ENCODE peak calls at places on chromosomes 1 and 21, in seven cellular contexts. C, R, Y, O, X, U and Z are unnamed samples.

GRCh38 chr1:18693256-18694098 is 62.8 kb downstream of the PAX7 start:
- DNase-seq in C (no peak), R (no peak), Y (no peak), O (no peak), X (no peak), U (no peak), Z (no peak)

GRCh38 chr1:53678507-53678906 is 60.5 kb downstream of the GLIS1 start:
- DNase-seq in C (no peak), R (no peak), Y (no peak), O (no peak), X (no peak), U (no peak), Z (no peak)

GRCh38 chr1:5886541-5887435 is 105.4 kb downstream of the NPHP4 start:
- DNase-seq in C (no peak), R (no peak), Y (no peak), O (no peak), X (no peak), U (no peak), Z (no peak)

GRCh38 chr1:62144238-62144831 is 50.3 kb upstream of the L1TD1 start:
- DNase-seq in C (peak), R (peak), Y (no peak), O (no peak), X (no peak), U (peak), Z (peak)

GRCh38 chr1:66048011-66048410 is 255.3 kb downstream of the PDE4B start:
- DNase-seq in C (no peak), R (no peak), Y (no peak), O (no peak), X (no peak), U (no peak), Z (no peak)

GRCh38 chr1:206136241-206136640 is 19.1 kb upstream of the AVPR1B start:
- DNase-seq in C (no peak), R (no peak), Y (no peak), O (no peak), X (no peak), U (no peak), Z (no peak)

GRCh38 chr21:41235214-41235613 is 67.3 kb downstream of the BACE2 start:
- DNase-seq in C (no peak), R (no peak), Y (no peak), O (no peak), X (no peak), U (no peak), Z (no peak)

GRCh38 chr21:42444745-42445059 is 41.0 kb downstream of the UBASH3A start:
- DNase-seq in C (peak), R (no peak), Y (no peak), O (no peak), X (no peak), U (no peak), Z (no peak)

GRCh38 chr21:44724926-44725325 is 13.6 kb upstream of the TSPEAR start:
- DNase-seq in C (no peak), R (no peak), Y (no peak), O (no peak), X (no peak), U (no peak), Z (no peak)

GRCh38 chr1:197976368-197976767 is 59.2 kb downstream of the LHX9 start:
- DNase-seq in C (no peak), R (peak), Y (no peak), O (no peak), X (no peak), U (no peak), Z (no peak)

GRCh38 chr1:93467606-93468005 is 19.7 kb downstream of the FNBP1L start:
- DNase-seq in C (no peak), R (no peak), Y (no peak), O (no peak), X (no peak), U (no peak), Z (no peak)

GRCh38 chr1:2046225-2046917 is 3.8 kb upstream of the PRKCZ start:
- DNase-seq in C (peak), R (peak), Y (no peak), O (peak), X (no peak), U (no peak), Z (peak)

GRCh38 chr1:182120411-182121258 is 59.1 kb upstream of the ZNF648 start:
- DNase-seq in C (no peak), R (peak), Y (no peak), O (no peak), X (no peak), U (peak), Z (no peak)

GRCh38 chr21:15138475-15138874 is 73.7 kb upstream of the NRIP1 start:
- DNase-seq in C (peak), R (no peak), Y (no peak), O (no peak), X (no peak), U (no peak), Z (no peak)

GRCh38 chr1:181448461-181448860 is 34.9 kb upstream of the CACNA1E start:
- DNase-seq in C (no peak), R (no peak), Y (no peak), O (no peak), X (no peak), U (no peak), Z (no peak)

GRCh38 chr21:27202301-27202700 is 235.4 kb upstream of the ADAMTS5 start:
- DNase-seq in C (no peak), R (no peak), Y (no peak), O (no peak), X (no peak), U (no peak), Z (no peak)

GRCh38 chr1:27522148-27522859 is 32.3 kb upstream of the WASF2 start:
- DNase-seq in C (no peak), R (no peak), Y (no peak), O (no peak), X (no peak), U (peak), Z (no peak)

GRCh38 chr1:19818324-19818723 is 3.2 kb upstream of the RNF186 start:
- DNase-seq in C (no peak), R (no peak), Y (no peak), O (no peak), X (no peak), U (no peak), Z (no peak)

GRCh38 chr1:30742300-30742962 is 15.1 kb downstream of the LAPTM5 start:
- DNase-seq in C (no peak), R (no peak), Y (no peak), O (no peak), X (no peak), U (no peak), Z (no peak)

GRCh38 chr1:182197555-182197954 is 136.0 kb upstream of the ZNF648 start:
- DNase-seq in C (no peak), R (no peak), Y (no peak), O (no peak), X (no peak), U (no peak), Z (no peak)

GRCh38 chr1:198687429-198687828 is 48.6 kb downstream of the PTPRC start:
- DNase-seq in C (no peak), R (no peak), Y (no peak), O (no peak), X (no peak), U (no peak), Z (no peak)

GRCh38 chr1:204044448-204044847 is 28.5 kb upstream of the SOX13 start:
- DNase-seq in C (no peak), R (no peak), Y (no peak), O (no peak), X (no peak), U (no peak), Z (no peak)